ENCODE peak calls at places on chromosomes 7 and 10, in five cellular contexts. W, I, N, T and G are unnamed samples.

GRCh38 chr10:101032637-101033201 is 1.7 kb downstream of the SFXN3 start:
- DNase-seq in N (peak; percentile 96), W (no peak), T (peak; percentile 86), I (no peak), G (no peak)

GRCh38 chr7:64045301-64046040 is at the start of gene ZNF727:
- DNase-seq in W (no peak), N (no peak), I (no peak), T (no peak), G (no peak)

GRCh38 chr7:75971309-75971960 is 23.0 kb downstream of the TMEM120A start:
- DNase-seq in T (no peak), I (no peak), N (no peak), W (no peak), G (no peak)

GRCh38 chr10:68955414-68955785 is 570 bp upstream of the DDX21 start:
- DNase-seq in T (no peak), N (no peak), I (no peak), W (no peak), G (no peak)

GRCh38 chr10:119318411-119319160 is 111.2 kb downstream of the GRK5 start:
- DNase-seq in I (no peak), N (no peak), W (no peak), T (no peak), G (no peak)

GRCh38 chr7:140084972-140085371 is 22.2 kb upstream of the PARP12 start:
- DNase-seq in W (no peak), I (no peak), T (no peak), N (no peak), G (no peak)

GRCh38 chr7:144736880-144737493 is 98.9 kb downstream of the TPK1 start:
- DNase-seq in W (no peak), N (no peak), T (no peak), I (no peak), G (no peak)

GRCh38 chr10:12406764-12407400 is 57.5 kb downstream of the CAMK1D start:
- DNase-seq in I (no peak), N (no peak), W (no peak), T (no peak), G (no peak)

GRCh38 chr10:74081192-74081803 is 69.3 kb downstream of the AP3M1 start:
- DNase-seq in I (no peak), T (peak; percentile 34), W (peak; percentile 36), N (peak; percentile 74), G (peak; percentile 50)

GRCh38 chr7:91137447-91137846 is 126.8 kb upstream of the FZD1 start:
- DNase-seq in I (no peak), W (no peak), T (no peak), N (no peak), G (no peak)

GRCh38 chr7:149733131-149733531 is 40.3 kb downstream of the ZNF467 start:
- DNase-seq in N (no peak), I (no peak), W (no peak), T (no peak), G (peak; percentile 25)

GRCh38 chr7:134153493-134154093 is 26.5 kb downstream of the LRGUK start:
- DNase-seq in T (peak; percentile 95), W (no peak), I (no peak), N (no peak), G (no peak)

GRCh38 chr10:48523820-48524758 is 80.8 kb downstream of the ARHGAP22 start:
- DNase-seq in W (peak; percentile 31), N (peak; percentile 11), I (peak; percentile 83), T (no peak), G (peak; percentile 61)

GRCh38 chr7:52498319-52498718 is 537.1 kb upstream of the POM121L12 start:
- DNase-seq in I (no peak), T (no peak), W (no peak), N (peak; percentile 77), G (no peak)

GRCh38 chr10:130807096-130807495 is 504.4 kb downstream of the TCERG1L start:
- DNase-seq in W (no peak), T (no peak), I (peak; percentile 16), N (no peak), G (peak; percentile 10)

GRCh38 chr10:119153661-119154060 is 11.9 kb downstream of the SFXN4 start:
- DNase-seq in W (no peak), T (no peak), I (no peak), N (no peak), G (no peak)

GRCh38 chr7:148987751-148988512 is 40.4 kb downstream of the PDIA4 start:
- DNase-seq in I (no peak), N (no peak), T (peak; percentile 42), W (no peak), G (no peak)

GRCh38 chr7:91657386-91658120 is 222.9 kb downstream of the MTERF1 start:
- DNase-seq in I (no peak), W (no peak), N (peak; percentile 1), T (peak; percentile 3), G (no peak)

GRCh38 chr10:118768041-118768933 is 13.5 kb upstream of the CACUL1 start:
- DNase-seq in N (no peak), W (no peak), T (peak; percentile 26), I (no peak), G (no peak)

GRCh38 chr10:101388671-101389276 is 34.8 kb downstream of the BTRC start:
- DNase-seq in N (peak; percentile 67), W (no peak), T (no peak), I (no peak), G (no peak)

GRCh38 chr10:70555371-70555770 is 47.2 kb downstream of the PRF1 start:
- DNase-seq in W (no peak), N (no peak), T (no peak), I (no peak), G (no peak)

GRCh38 chr7:143396182-143396581 is 12.5 kb downstream of the EPHA1 start:
- DNase-seq in N (no peak), T (no peak), I (no peak), W (no peak), G (no peak)
- H3K9ac ChIP-seq in N (no peak overlapping the region), T (no peak overlapping the region), I (no peak overlapping the region), W (no peak overlapping the region), G (no peak overlapping the region)

DNA sequence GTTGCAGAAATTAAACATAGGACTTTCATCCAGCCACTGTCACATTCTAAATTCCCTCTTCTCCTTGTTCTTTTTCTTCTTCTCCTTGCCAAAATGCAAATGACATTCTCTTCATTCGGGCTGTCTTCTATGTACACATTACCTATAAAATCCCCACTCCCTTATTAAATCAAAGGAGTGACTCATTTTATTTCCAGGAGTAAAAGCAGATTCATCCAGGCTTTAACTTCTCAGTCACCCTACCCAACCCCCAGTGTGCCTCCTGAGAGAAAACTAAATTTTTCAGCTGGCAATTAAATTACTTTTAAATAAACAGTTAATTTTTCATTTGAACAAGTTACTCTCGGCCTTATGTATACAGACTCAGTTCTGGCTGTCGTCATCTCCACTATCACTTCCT is 223.9 kb upstream of the SHH start:
- DNase-seq in I (no peak), N (no peak), W (no peak), T (no peak), G (no peak)
- H2BK12ac ChIP-seq in I (no peak overlapping the region), N (no peak overlapping the region), W (no peak overlapping the region), T (no peak overlapping the region), G (no peak overlapping the region)

GRCh38 chr7:38334163-38334562 is 60.7 kb upstream of the TARP start:
- DNase-seq in N (no peak), T (no peak), W (no peak), I (no peak), G (no peak)

GRCh38 chr7:38339953-38340819 is 66.8 kb upstream of the TARP start:
- DNase-seq in W (no peak), I (no peak), T (no peak), N (no peak), G (no peak)

GRCh38 chr7:38335123-38335489 is 61.7 kb upstream of the TARP start:
- DNase-seq in T (peak; percentile 27), W (no peak), I (no peak), N (no peak), G (no peak)

GRCh38 chr7:38330861-38331709 is 57.6 kb upstream of the TARP start:
- DNase-seq in N (no peak), I (peak; percentile 76), W (no peak), T (no peak), G (peak; percentile 94)

GRCh38 chr7:38335490-38336135 is 62.2 kb upstream of the TARP start:
- DNase-seq in I (peak; percentile 91), W (peak; percentile 78), T (peak; percentile 92), N (peak; percentile 93), G (peak; percentile 97)
- H3K9ac ChIP-seq in I (no peak overlapping the region), W (no peak overlapping the region), T (no peak overlapping the region), N (peak overlapping the region; percentile 45), G (no peak overlapping the region)

GRCh38 chr7:41842956-41843355 is 140.1 kb upstream of the INHBA start:
- DNase-seq in W (no peak), N (no peak), I (no peak), T (no peak), G (no peak)
- H2BK12ac ChIP-seq in W (no peak overlapping the region), N (no peak overlapping the region), I (no peak overlapping the region), T (no peak overlapping the region), G (no peak overlapping the region)

GRCh38 chr10:72274730-72275350 is 1.1 kb downstream of the DDIT4 start:
- DNase-seq in N (peak; percentile 66), T (no peak), W (no peak), I (peak; percentile 89), G (peak; percentile 75)
- H3K9ac ChIP-seq in N (peak overlapping the region; percentile 89), T (peak overlapping the region; percentile 89), W (peak overlapping the region; percentile 99), I (peak overlapping the region; percentile 89), G (peak overlapping the region; percentile 60)

GRCh38 chr10:34742456-34742855 is 72.6 kb downstream of the PARD3 start:
- DNase-seq in I (no peak), N (no peak), T (no peak), W (no peak), G (no peak)

GRCh38 chr10:34746094-34746493 is 69.0 kb downstream of the PARD3 start:
- DNase-seq in W (no peak), N (no peak), I (no peak), T (no peak), G (no peak)

GRCh38 chr10:34743804-34744203 is 71.3 kb downstream of the PARD3 start:
- DNase-seq in N (no peak), I (no peak), T (no peak), W (no peak), G (no peak)

GRCh38 chr10:34744590-34744989 is 70.5 kb downstream of the PARD3 start:
- DNase-seq in I (no peak), W (no peak), N (no peak), T (no peak), G (no peak)

DNA sequence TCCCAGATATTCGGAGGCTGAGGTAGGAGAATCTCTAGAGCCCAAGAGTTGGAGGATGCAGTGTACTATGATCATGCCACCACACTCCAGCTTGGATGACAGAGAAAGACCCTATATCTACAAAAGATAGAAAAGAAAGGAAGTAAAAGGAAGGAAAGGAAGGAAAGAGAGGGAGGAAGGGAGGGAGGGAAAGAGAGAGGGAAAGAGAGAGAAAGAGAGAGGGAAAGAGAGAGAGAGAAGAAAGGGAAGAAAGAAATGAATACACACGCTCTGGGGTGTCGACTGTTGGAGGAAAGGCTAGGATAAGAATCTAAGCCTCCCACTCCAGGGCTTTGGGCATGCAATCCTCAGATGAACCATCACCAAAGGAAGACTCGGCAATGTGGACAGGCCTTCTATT is 69.9 kb downstream of the PARD3 start:
- DNase-seq in N (no peak), T (no peak), W (no peak), I (no peak), G (no peak)
- H2BK12ac ChIP-seq in N (no peak overlapping the region), T (no peak overlapping the region), W (no peak overlapping the region), I (no peak overlapping the region), G (no peak overlapping the region)

GRCh38 chr10:50850576-50851340 is 34.7 kb downstream of the A1CF start:
- DNase-seq in N (no peak), W (peak; percentile 37), T (no peak), I (no peak), G (no peak)
- H3K9ac ChIP-seq in N (no peak overlapping the region), W (no peak overlapping the region), T (no peak overlapping the region), I (no peak overlapping the region), G (no peak overlapping the region)